ENCODE peak calls at places on chromosomes 5 and 9, in four cellular contexts. C is HepG2, P is K562, E is GM12878. B is an unnamed sample.
A peak's percentile ranks its signal among the peaks of the same experiment; 100 is the strongest.

GRCh38 chr5:79285833-79286232 is 49.9 kb downstream of the JMY start:
- DNase-seq in C (no peak), P (no peak), E (no peak), B (no peak)

GRCh38 chr5:157761690-157762611 is 18.4 kb downstream of the LSM11 start:
- DNase-seq in C (peak; percentile 60), P (peak; percentile 60), E (no peak), B (peak; percentile 66)

GRCh38 chr9:2810424-2811075 is 33.3 kb downstream of the PUM3 start:
- DNase-seq in C (no peak), P (no peak), E (no peak), B (no peak)

GRCh38 chr5:139812323-139812722 is 16.7 kb downstream of the PSD2 start:
- DNase-seq in C (no peak), P (no peak), E (no peak), B (no peak)

GRCh38 chr5:6704361-6704851 is 8.8 kb upstream of the TENT4A start:
- DNase-seq in C (no peak), P (no peak), E (no peak), B (no peak)

GRCh38 chr5:156716981-156717380 is 133.1 kb upstream of the PPP1R2B start:
- DNase-seq in C (no peak), P (no peak), E (no peak), B (no peak)

GRCh38 chr5:96433066-96433447 is at the start of gene PCSK1:
- DNase-seq in C (no peak), P (no peak), E (no peak), B (no peak)

GRCh38 chr5:100690036-100690560 is 154.9 kb downstream of the FAM174A start:
- DNase-seq in C (no peak), P (no peak), E (no peak), B (no peak)

GRCh38 chr5:98791110-98791509 is 17.6 kb downstream of the RGMB start:
- DNase-seq in C (no peak), P (no peak), E (no peak), B (no peak)

GRCh38 chr5:58133631-58134296 is 326.1 kb downstream of the PLK2 start:
- DNase-seq in C (no peak), P (no peak), E (no peak), B (no peak)

GRCh38 chr5:149578896-149579295 is 2.4 kb upstream of the ARHGEF37 start:
- DNase-seq in C (no peak), P (no peak), E (no peak), B (no peak)

GRCh38 chr5:94707359-94707758 is 88.9 kb downstream of the SLF1 start:
- DNase-seq in C (no peak), P (no peak), E (no peak), B (no peak)

GRCh38 chr5:153699035-153699434 is 208.6 kb downstream of the GRIA1 start:
- DNase-seq in C (no peak), P (no peak), E (no peak), B (no peak)

GRCh38 chr9:109329274-109330258 is 8.7 kb upstream of the EPB41L4B start:
- DNase-seq in C (peak; percentile 27), P (no peak), E (no peak), B (peak; percentile 34)

GRCh38 chr9:96031366-96031824 is 155.9 kb downstream of the ERCC6L2 start:
- DNase-seq in C (no peak), P (no peak), E (no peak), B (no peak)

GRCh38 chr5:170638051-170638450 is 134.2 kb downstream of the KCNIP1 start:
- DNase-seq in C (no peak), P (no peak), E (no peak), B (no peak)

GRCh38 chr9:95477885-95478790 is 38.6 kb downstream of the PTCH1 start:
- DNase-seq in C (no peak), P (no peak), E (no peak), B (no peak)

GRCh38 chr5:124932791-124933600 is 186.6 kb upstream of the ZNF608 start:
- DNase-seq in C (no peak), P (no peak), E (no peak), B (no peak)

GRCh38 chr9:136533775-136534157 is 12.1 kb downstream of the NOTCH1 start:
- DNase-seq in C (no peak), P (no peak), E (no peak), B (no peak)

GRCh38 chr5:107104774-107105050 is 566.0 kb downstream of the EFNA5 start:
- DNase-seq in C (no peak), P (no peak), E (peak; percentile 28), B (no peak)

GRCh38 chr5:107218457-107219193 is 452.1 kb downstream of the EFNA5 start:
- DNase-seq in C (no peak), P (no peak), E (no peak), B (no peak)

GRCh38 chr9:101381833-101382342 is 2.9 kb downstream of the BAAT start:
- DNase-seq in C (no peak), P (no peak), E (no peak), B (no peak)

GRCh38 chr5:176780071-176780850 is 30.1 kb upstream of the UNC5A start:
- DNase-seq in C (no peak), P (no peak), E (no peak), B (no peak)

GRCh38 chr9:4680750-4681149 is 1.4 kb downstream of the CDC37L1 start:
- DNase-seq in C (peak; percentile 38), P (no peak), E (no peak), B (no peak)

GRCh38 chr9:72648811-72649414 is 127.5 kb downstream of the TMC1 start:
- DNase-seq in C (no peak), P (no peak), E (no peak), B (no peak)

GRCh38 chr5:168413062-168413461 is 73.2 kb upstream of the RARS1 start:
- DNase-seq in C (no peak), P (no peak), E (no peak), B (no peak)

GRCh38 chr9:134936762-134937555 is 19.2 kb upstream of the FCN1 start:
- DNase-seq in C (no peak), P (no peak), E (peak; percentile 87), B (no peak)

GRCh38 chr5:38378579-38378978 is 120.2 kb downstream of the EGFLAM start:
- DNase-seq in C (no peak), P (no peak), E (no peak), B (no peak)

GRCh38 chr5:54443264-54443663 is 12.2 kb upstream of the HSPB3 start:
- DNase-seq in C (peak; percentile 15), P (peak; percentile 47), E (no peak), B (peak; percentile 56)

GRCh38 chr9:116280529-116280928 is 126.9 kb downstream of the PAPPA start:
- DNase-seq in C (no peak), P (no peak), E (no peak), B (no peak)

GRCh38 chr9:116276651-116277121 is 123.1 kb downstream of the PAPPA start:
- DNase-seq in C (no peak), P (no peak), E (no peak), B (no peak)

GRCh38 chr9:116278326-116278725 is 124.7 kb downstream of the PAPPA start:
- DNase-seq in C (no peak), P (no peak), E (no peak), B (no peak)

GRCh38 chr9:116282598-116282997 is 129.0 kb downstream of the PAPPA start:
- DNase-seq in C (no peak), P (no peak), E (no peak), B (no peak)

GRCh38 chr9:116279230-116279629 is 125.6 kb downstream of the PAPPA start:
- DNase-seq in C (no peak), P (no peak), E (no peak), B (no peak)
- TF ChIP-seq FOXK2 in C (no peak), P (no peak), E (no peak), B (no peak)

GRCh38 chr9:22790329-22790728 is 343.7 kb downstream of the DMRTA1 start:
- DNase-seq in C (no peak), P (no peak), E (no peak), B (no peak)
- TF ChIP-seq FOXK2 in C (no peak), P (no peak), E (no peak), B (no peak)

DNA sequence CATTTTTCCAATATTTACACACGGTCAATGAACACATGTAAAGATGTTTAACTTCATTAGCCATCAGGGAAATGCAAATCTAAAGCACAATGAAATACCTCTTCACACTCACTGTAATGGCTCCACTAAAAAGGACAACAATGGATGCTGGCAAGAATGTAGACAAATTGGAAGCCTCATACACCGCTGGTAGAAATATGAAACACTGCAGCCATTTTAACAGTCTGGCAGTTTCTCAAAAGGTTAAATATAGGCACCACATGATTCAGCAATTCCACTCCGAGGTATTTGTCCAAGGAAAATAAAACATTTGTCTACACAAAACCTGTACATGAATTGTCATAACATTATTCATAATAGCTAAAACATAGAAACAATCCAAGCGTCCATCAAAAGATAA is 20.0 kb downstream of the RNF145 start:
- DNase-seq in C (no peak), P (no peak), E (no peak), B (no peak)
- TF ChIP-seq FOXK2 in C (no peak), P (no peak), E (no peak), B (no peak)

GRCh38 chr9:129482521-129483466 is 138.1 kb downstream of the C9orf50 start:
- DNase-seq in C (no peak), P (peak; percentile 84), E (no peak), B (peak; percentile 69)
- TF ChIP-seq FOXK2 in C (no peak), P (no peak), E (no peak), B (no peak)

DNA sequence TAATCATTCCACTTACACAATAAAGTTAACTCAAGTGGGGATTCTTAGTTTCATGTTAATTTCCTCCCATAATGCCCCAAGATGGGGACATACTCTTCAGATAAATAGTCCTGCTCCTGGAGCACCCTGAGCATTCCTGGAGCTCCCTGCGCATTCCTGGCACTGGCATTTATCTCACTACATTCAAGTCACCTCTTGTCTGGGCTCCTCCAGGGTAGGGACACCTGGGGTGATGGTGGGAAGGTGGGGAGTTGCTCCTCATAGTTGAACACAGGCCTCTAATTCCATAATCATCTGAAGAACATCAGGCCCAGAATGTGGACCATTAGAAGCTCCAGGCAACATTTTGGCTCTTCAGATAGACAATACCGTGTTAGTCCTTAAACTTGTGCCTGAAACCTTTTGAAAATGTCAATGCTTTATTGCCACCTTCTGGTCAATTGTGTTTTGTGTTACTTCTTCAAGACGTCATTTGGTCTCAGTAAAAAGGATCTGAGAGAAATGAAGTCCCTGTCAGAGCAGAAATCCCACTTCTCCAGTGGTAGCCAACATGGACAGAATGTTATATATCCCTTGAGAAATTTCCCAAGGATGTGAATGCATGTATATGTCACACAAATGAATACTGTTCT is 14.2 kb upstream of the AGGF1 start:
- DNase-seq in C (peak; percentile 12), P (no peak), E (no peak), B (peak; percentile 31)
- TF ChIP-seq FOXK2 in C (no peak), P (no peak), E (no peak), B (no peak)

B was measured in HEK293T.